ENCODE peak calls at places on chromosomes 2 and 18, in ten cellular contexts. F is BE2C; U is CD8-positive, alpha-beta T cell; M is left ventricle myocardium inferior; W is thoracic aorta; N is lower leg skin; T is breast epithelium; S is tibial artery; Y is psoas muscle; R is upper lobe of right lung. J is an unnamed sample.

GRCh38 chr2:104889261-104890091 is 35.6 kb downstream of the POU3F3 start:
- DNase-seq in T (no peak), U (no peak), M (no peak), Y (no peak), F (no peak), W (no peak), R (no peak), N (no peak), S (no peak), J (no peak)

GRCh38 chr18:58396144-58396543 is 232.7 kb downstream of the ALPK2 start:
- DNase-seq in S (peak; percentile 29), M (no peak), W (no peak), N (no peak), R (no peak), T (no peak), Y (no peak), U (no peak), F (no peak), J (no peak)

GRCh38 chr2:44389895-44390294 is 28.1 kb downstream of the CAMKMT start:
- DNase-seq in U (no peak), S (no peak), W (no peak), N (no peak), T (no peak), M (no peak), R (no peak), F (no peak), Y (no peak), J (peak; percentile 6)

GRCh38 chr2:238288650-238289573 is 502 bp upstream of the PER2 start:
- DNase-seq in U (peak; percentile 98), R (peak; percentile 99), Y (peak; percentile 99), N (peak; percentile 99), T (peak; percentile 98), W (peak; percentile 98), F (peak; percentile 99), S (peak; percentile 99), M (peak; percentile 98), J (peak; percentile 99)

GRCh38 chr2:165905854-165906253 is 47.7 kb downstream of the TTC21B start:
- DNase-seq in U (no peak), F (no peak), Y (no peak), N (no peak), R (no peak), M (no peak), S (no peak), W (no peak), T (no peak), J (peak; percentile 47)

GRCh38 chr2:180130403-180130802 is 123.3 kb upstream of the CWC22 start:
- DNase-seq in M (no peak), U (no peak), N (no peak), T (no peak), W (no peak), R (no peak), Y (no peak), S (no peak), F (no peak), J (peak; percentile 33)

GRCh38 chr2:72983500-72984039 is 66.3 kb downstream of the EMX1 start:
- DNase-seq in S (no peak), Y (peak; percentile 46), N (no peak), U (no peak), F (no peak), W (no peak), M (no peak), T (no peak), R (peak; percentile 42), J (no peak)

GRCh38 chr18:51857989-51858388 is 482.0 kb upstream of the DCC start:
- DNase-seq in R (no peak), N (no peak), W (no peak), Y (no peak), T (no peak), M (no peak), U (no peak), S (no peak), F (no peak), J (no peak)

GRCh38 chr2:16613475-16613874 is 52.2 kb downstream of the CYRIA start:
- DNase-seq in Y (no peak), W (no peak), T (no peak), R (no peak), M (no peak), N (no peak), S (no peak), F (no peak), U (no peak), J (peak; percentile 55)

GRCh38 chr2:231590614-231591013 is 2.0 kb upstream of the TEX44 start:
- DNase-seq in F (no peak), Y (no peak), R (no peak), N (peak; percentile 72), U (no peak), W (no peak), S (no peak), M (no peak), T (no peak), J (no peak)

GRCh38 chr2:229582151-229582550 is 132.2 kb downstream of the DNER start:
- DNase-seq in U (no peak), Y (no peak), F (no peak), M (no peak), T (no peak), R (no peak), S (no peak), N (no peak), W (no peak), J (no peak)

GRCh38 chr2:229591611-229592010 is 122.7 kb downstream of the DNER start:
- DNase-seq in F (no peak), U (no peak), W (no peak), M (no peak), N (no peak), Y (no peak), T (no peak), S (no peak), R (no peak), J (no peak)

GRCh38 chr2:229586012-229586411 is 128.3 kb downstream of the DNER start:
- DNase-seq in F (no peak), N (no peak), Y (no peak), M (no peak), R (no peak), W (no peak), T (no peak), U (no peak), S (no peak), J (peak; percentile 5)

DNA sequence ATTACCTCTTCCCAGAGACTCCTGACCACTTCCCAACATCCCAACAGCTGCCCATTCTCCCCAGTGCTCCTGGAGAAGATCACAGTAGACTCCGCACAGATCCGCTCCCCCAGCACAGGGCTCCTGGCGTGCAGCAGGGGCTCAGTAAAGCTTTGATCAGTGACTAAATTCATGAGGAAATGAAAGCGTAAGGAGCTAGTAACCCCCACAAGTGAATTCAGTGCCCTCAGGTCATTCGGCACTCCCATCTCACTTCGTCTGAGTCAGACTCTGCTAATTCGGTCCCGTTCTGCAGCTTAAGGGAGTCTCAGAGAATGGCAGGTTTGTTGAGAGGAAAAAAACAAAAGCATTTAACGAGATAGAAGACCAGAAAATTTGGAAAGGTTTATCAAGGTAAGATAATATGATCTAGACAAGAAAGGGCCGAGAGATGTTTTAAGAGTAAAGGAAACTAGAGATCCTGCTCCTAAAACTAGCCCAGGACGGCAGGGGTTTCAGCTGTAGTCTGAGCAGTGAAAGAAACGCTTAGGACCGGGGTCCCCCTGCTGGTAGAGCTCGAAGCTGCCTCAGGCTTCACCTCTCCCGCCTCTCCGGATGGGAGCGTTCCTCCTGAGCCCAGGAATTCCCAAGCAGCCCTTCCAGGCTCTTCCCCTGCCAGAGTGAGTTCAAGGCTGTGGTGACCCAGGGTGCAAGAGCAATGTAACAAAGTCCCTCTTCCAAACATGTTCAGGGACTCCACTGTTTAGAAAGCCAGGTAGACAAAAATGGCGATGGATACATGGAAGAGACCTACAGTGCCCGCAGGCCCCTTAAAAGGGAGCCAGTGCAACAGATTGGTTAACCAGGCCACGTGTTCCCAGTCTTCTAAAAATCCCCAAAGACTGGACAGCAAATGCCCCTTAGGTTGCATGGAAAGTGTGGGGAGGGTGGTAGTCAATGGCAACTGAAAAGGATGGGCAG is 127.3 kb downstream of the DNER start:
- DNase-seq in M (peak; percentile 83), U (no peak), W (peak; percentile 20), Y (peak; percentile 82), F (peak; percentile 64), N (peak; percentile 79), S (peak; percentile 87), T (peak; percentile 71), R (peak; percentile 87), J (peak; percentile 87)
- H3K4me3 ChIP-seq in M (peak overlapping the region; percentile 47), U (no peak overlapping the region), W (peak overlapping the region; percentile 67), Y (peak overlapping the region; percentile 30), F (no peak overlapping the region), N (no peak overlapping the region), S (peak overlapping the region; percentile 11), T (no peak overlapping the region), R (peak overlapping the region; percentile 21), J (peak overlapping the region; percentile 32)

DNA sequence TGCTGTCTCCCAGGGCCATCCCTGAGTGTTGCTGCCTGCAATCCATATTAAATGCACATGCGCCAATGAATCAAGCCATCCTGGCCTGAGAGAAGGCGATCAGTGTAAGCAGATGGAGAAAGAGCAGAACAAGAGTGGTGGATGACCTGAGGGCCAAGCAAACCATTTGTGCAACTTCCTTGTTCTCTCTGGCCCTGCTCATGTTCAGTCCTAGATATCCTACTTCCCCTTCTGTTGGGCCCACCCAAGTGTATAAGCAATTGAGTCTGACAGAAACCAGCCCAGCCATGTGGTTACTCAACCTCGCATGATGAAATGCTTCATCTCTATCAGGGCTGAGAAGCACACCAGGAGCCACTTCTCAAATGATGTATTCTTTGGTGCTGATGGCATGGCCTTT is 383.1 kb upstream of the ID2 start:
- DNase-seq in W (no peak), M (no peak), S (no peak), N (peak; percentile 65), T (no peak), U (no peak), Y (no peak), R (no peak), F (peak; percentile 35), J (peak; percentile 20)
- TF ChIP-seq CTCF in W (no peak), M (no peak), S (no peak), N (no peak), T (no peak), U (no peak), Y (no peak), R (no peak), F (no peak), J (no peak)

DNA sequence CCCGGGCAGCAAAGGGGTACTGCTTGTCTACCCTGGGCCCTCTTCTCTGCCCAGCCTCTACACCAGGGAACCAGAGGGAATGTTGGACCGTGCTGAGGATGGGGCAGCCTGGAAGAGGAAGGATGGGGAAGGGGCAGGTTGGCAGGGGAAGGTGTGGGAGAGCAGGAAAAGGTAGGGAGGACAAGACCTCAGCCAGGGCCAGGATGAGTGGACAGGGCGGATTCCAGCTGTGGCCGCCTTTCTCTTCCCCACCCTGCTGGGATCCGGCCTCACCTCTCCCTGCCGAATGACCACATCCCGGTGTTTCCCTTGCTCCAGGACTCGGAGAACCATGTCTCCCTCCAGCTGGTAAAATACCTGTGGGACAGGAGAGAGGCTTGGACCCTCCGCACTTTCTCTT is 8.9 kb downstream of the HAAO start:
- DNase-seq in R (no peak), S (no peak), F (no peak), N (no peak), U (no peak), T (no peak), W (no peak), M (no peak), Y (no peak), J (no peak)
- H3K4me3 ChIP-seq in R (no peak overlapping the region), S (no peak overlapping the region), F (no peak overlapping the region), N (no peak overlapping the region), U (no peak overlapping the region), T (no peak overlapping the region), W (no peak overlapping the region), M (no peak overlapping the region), Y (no peak overlapping the region), J (no peak overlapping the region)

DNA sequence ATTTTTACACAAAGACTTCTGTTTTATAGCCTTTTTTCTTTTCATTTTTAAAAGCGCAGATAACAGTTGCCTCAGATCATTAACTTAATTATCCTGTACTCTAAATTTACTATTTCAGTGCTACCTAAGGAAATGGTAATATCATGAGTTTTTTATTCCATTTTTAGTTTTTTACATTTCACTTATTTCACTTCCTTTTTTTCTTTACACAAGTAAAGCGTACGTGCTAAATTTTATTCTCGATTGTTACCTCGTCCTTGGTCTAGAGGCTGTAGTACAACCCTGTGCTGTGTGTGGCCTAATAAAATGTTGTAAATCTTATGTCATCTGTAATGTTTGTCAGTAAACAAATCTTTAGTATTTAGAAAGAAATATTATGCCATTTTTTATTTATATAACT is 49.2 kb downstream of the CRIM1 start:
- DNase-seq in T (no peak), S (no peak), N (no peak), F (no peak), Y (no peak), U (no peak), W (no peak), R (no peak), M (no peak), J (no peak)
- TF ChIP-seq CTCF in T (no peak), S (no peak), N (no peak), F (no peak), Y (no peak), U (no peak), W (no peak), R (no peak), M (no peak), J (no peak)

J was measured in fibroblast of pulmonary artery.